ENCODE peak calls at places on chromosome 5, in six cellular contexts. N is mammary epithelial cell, Q is uterus, L is lower lobe of right lung, R is BE2C, Z is fibroblast of lung. S is an unnamed sample.

GRCh38 chr5:14687023-14687665 is 22.6 kb downstream of the OTULIN start:
- DNase-seq in N (peak; percentile 46), Q (no peak), L (no peak), R (no peak), Z (peak; percentile 66), S (no peak)

GRCh38 chr5:68711311-68712200 is 382.3 kb upstream of the SLC30A5 start:
- DNase-seq in N (no peak), Q (no peak), L (no peak), R (no peak), Z (no peak), S (no peak)

GRCh38 chr5:150111121-150111520 is 24.8 kb upstream of the CSF1R start:
- DNase-seq in N (no peak), Q (no peak), L (no peak), R (no peak), Z (no peak), S (no peak)

GRCh38 chr5:77080905-77081304 is 6.2 kb downstream of the ZBED3 start:
- DNase-seq in N (no peak), Q (no peak), L (no peak), R (no peak), Z (no peak), S (no peak)

GRCh38 chr5:96427823-96428222 is 5.2 kb downstream of the PCSK1 start:
- DNase-seq in N (no peak), Q (no peak), L (no peak), R (no peak), Z (peak; percentile 17), S (no peak)

GRCh38 chr5:74542477-74542876 is 98.1 kb downstream of the ENC1 start:
- DNase-seq in N (peak; percentile 81), Q (no peak), L (no peak), R (no peak), Z (peak; percentile 82), S (no peak)

GRCh38 chr5:111453290-111453689 is 59.0 kb downstream of the STARD4 start:
- DNase-seq in N (peak; percentile 23), Q (no peak), L (no peak), R (no peak), Z (peak; percentile 76), S (no peak)

GRCh38 chr5:109769597-109770291 is 80.0 kb downstream of the MAN2A1 start:
- DNase-seq in N (no peak), Q (no peak), L (no peak), R (no peak), Z (no peak), S (peak; percentile 53)

GRCh38 chr5:51414516-51414915 is 31.3 kb downstream of the ISL1 start:
- DNase-seq in N (peak; percentile 44), Q (no peak), L (no peak), R (no peak), Z (no peak), S (no peak)

GRCh38 chr5:92703991-92704390 is 877.0 kb downstream of the NR2F1-AS1 start:
- DNase-seq in N (no peak), Q (no peak), L (no peak), R (no peak), Z (peak; percentile 14), S (no peak)

GRCh38 chr5:166505546-166505945 is 1785.9 kb upstream of the WWC1 start:
- DNase-seq in N (no peak), Q (no peak), L (no peak), R (no peak), Z (peak; percentile 1), S (no peak)

GRCh38 chr5:1161108-1161831 is 40.1 kb upstream of the SLC6A19 start:
- DNase-seq in N (peak; percentile 98), Q (no peak), L (no peak), R (no peak), Z (peak; percentile 16), S (peak; percentile 9)

GRCh38 chr5:133384903-133385302 is 227.4 kb downstream of the FSTL4 start:
- DNase-seq in N (no peak), Q (no peak), L (no peak), R (no peak), Z (no peak), S (no peak)

GRCh38 chr5:132265336-132266030 is 8.0 kb downstream of the PDLIM4 start:
- DNase-seq in N (peak; percentile 94), Q (peak; percentile 89), L (no peak), R (no peak), Z (peak; percentile 94), S (peak; percentile 44)

GRCh38 chr5:1324301-1324700 is 20.6 kb downstream of the CLPTM1L start:
- DNase-seq in N (no peak), Q (peak; percentile 4), L (no peak), R (no peak), Z (no peak), S (no peak)

GRCh38 chr5:73450672-73451217 is 2.2 kb upstream of the FOXD1 start:
- DNase-seq in N (no peak), Q (no peak), L (no peak), R (no peak), Z (peak; percentile 52), S (no peak)

GRCh38 chr5:169688106-169688505 is 51.0 kb downstream of the DOCK2 start:
- DNase-seq in N (no peak), Q (no peak), L (no peak), R (no peak), Z (no peak), S (no peak)

GRCh38 chr5:14270212-14270702 is 127.1 kb downstream of the TRIO start:
- DNase-seq in N (peak; percentile 43), Q (peak; percentile 42), L (no peak), R (peak; percentile 59), Z (peak; percentile 71), S (peak; percentile 48)

GRCh38 chr5:14870347-14871083 is 1.1 kb downstream of the ANKH start:
- DNase-seq in N (no peak), Q (peak; percentile 19), L (no peak), R (no peak), Z (no peak), S (peak; percentile 55)

GRCh38 chr5:150734579-150735384 is 24.0 kb downstream of the DCTN4 start:
- DNase-seq in N (no peak), Q (no peak), L (peak; percentile 86), R (no peak), Z (no peak), S (peak; percentile 47)

GRCh38 chr5:94613583-94613982 is 4.8 kb downstream of the KIAA0825 start:
- DNase-seq in N (peak; percentile 17), Q (no peak), L (no peak), R (peak; percentile 18), Z (peak; percentile 1), S (no peak)

GRCh38 chr5:173743641-173744343 is 127.3 kb upstream of the BOD1 start:
- DNase-seq in N (no peak), Q (no peak), L (no peak), R (no peak), Z (no peak), S (no peak)

GRCh38 chr5:108700928-108701327 is 46.8 kb upstream of the FER start:
- DNase-seq in N (no peak), Q (no peak), L (no peak), R (no peak), Z (no peak), S (no peak)

GRCh38 chr5:33470544-33470943 is 29.8 kb downstream of the TARS1 start:
- DNase-seq in N (peak; percentile 31), Q (no peak), L (no peak), R (peak; percentile 23), Z (peak; percentile 58), S (no peak)

GRCh38 chr5:29005386-29005785 is 1967.0 kb upstream of the CDH9 start:
- DNase-seq in N (no peak), Q (no peak), L (no peak), R (peak; percentile 23), Z (no peak), S (no peak)

GRCh38 chr5:172542651-172543131 is 88.4 kb upstream of the SH3PXD2B start:
- DNase-seq in N (no peak), Q (peak; percentile 11), L (no peak), R (no peak), Z (no peak), S (no peak)

GRCh38 chr5:57338068-57338848 is 144.4 kb downstream of the ACTBL2 start:
- DNase-seq in N (peak; percentile 24), Q (no peak), L (no peak), R (peak; percentile 37), Z (peak; percentile 21), S (no peak)

GRCh38 chr5:137084016-137084415 is 415.1 kb downstream of the SPOCK1 start:
- DNase-seq in N (no peak), Q (no peak), L (no peak), R (no peak), Z (peak; percentile 41), S (no peak)

GRCh38 chr5:140926903-140927573 is 939 bp downstream of the PCDHAC1 start:
- DNase-seq in N (no peak), Q (peak; percentile 13), L (peak; percentile 54), R (peak; percentile 13), Z (peak; percentile 1), S (peak; percentile 54)
- H3K4me3 ChIP-seq in N (peak overlapping the region; percentile 80), Q (peak overlapping the region; percentile 50), L (peak overlapping the region; percentile 58), R (peak overlapping the region; percentile 78), Z (peak overlapping the region; percentile 41), S (peak overlapping the region; percentile 59)

GRCh38 chr5:179906795-179907569 is 715 bp downstream of the TBC1D9B start:
- DNase-seq in N (peak; percentile 40), Q (no peak), L (peak; percentile 60), R (peak; percentile 35), Z (peak; percentile 19), S (peak; percentile 34)

GRCh38 chr5:179909224-179909623 is 1.5 kb upstream of the TBC1D9B start:
- DNase-seq in N (no peak), Q (no peak), L (no peak), R (no peak), Z (no peak), S (no peak)

GRCh38 chr5:179906294-179906794 is 1.4 kb downstream of the TBC1D9B start:
- DNase-seq in N (no peak), Q (no peak), L (no peak), R (no peak), Z (no peak), S (no peak)

GRCh38 chr5:179908528-179908927 is 831 bp upstream of the TBC1D9B start:
- DNase-seq in N (no peak), Q (no peak), L (no peak), R (peak; percentile 44), Z (no peak), S (peak; percentile 48)

GRCh38 chr5:179907570-179908324 is at the start of gene TBC1D9B:
- DNase-seq in N (peak; percentile 60), Q (peak; percentile 65), L (peak; percentile 82), R (peak; percentile 70), Z (peak; percentile 43), S (peak; percentile 85)
- H3K4me3 ChIP-seq in N (peak within 1 kb of the TSS; percentile 94), Q (peak within 1 kb of the TSS; percentile 61), L (peak within 1 kb of the TSS; percentile 72), R (peak within 1 kb of the TSS; percentile 65), Z (peak within 1 kb of the TSS; percentile 76), S (peak within 1 kb of the TSS; percentile 73)

GRCh38 chr5:83011990-83012389 is 65.2 kb downstream of the TMEM167A start:
- DNase-seq in N (no peak), Q (no peak), L (no peak), R (no peak), Z (peak; percentile 13), S (no peak)
- H3K4me3 ChIP-seq in N (no peak overlapping the region), Q (no peak overlapping the region), L (no peak overlapping the region), R (no peak overlapping the region), Z (no peak overlapping the region), S (no peak overlapping the region)

DNA sequence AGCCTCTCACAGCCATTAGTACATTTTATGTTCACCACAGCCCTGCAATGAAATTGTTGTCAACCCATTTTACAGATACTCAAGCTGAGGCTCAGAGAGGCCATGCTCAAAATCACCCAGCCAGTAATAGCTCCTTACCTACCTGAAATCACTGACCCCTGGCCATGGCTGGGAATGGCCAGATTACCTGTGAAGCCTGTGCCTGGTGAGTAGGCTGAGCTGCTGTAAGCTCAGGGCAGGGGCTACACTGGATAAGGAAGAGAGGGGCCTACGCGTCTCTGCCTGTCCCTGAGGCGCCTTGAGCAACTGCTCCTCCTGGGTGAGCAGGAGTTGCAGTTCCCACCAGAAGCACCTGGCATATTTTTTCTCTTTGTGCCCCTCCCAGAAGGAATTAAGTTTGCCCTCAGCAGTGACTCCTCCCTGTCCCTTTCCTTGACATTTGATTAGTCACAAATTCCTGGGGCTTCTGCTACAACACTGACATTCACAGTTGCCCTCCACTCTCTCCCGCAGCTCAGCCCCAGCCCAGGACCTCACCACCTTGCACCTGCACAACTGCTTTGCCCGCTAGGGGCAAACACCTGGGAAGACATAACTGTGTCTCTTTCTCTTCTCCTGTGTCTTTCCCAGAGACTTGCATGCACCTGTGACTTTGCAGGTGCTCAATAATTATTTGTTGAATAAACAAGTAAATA is 5.7 kb downstream of the CLTB start:
- DNase-seq in N (peak; percentile 68), Q (no peak), L (no peak), R (no peak), Z (no peak), S (no peak)
- H3K4me3 ChIP-seq in N (no peak overlapping the region), Q (no peak overlapping the region), L (no peak overlapping the region), R (no peak overlapping the region), Z (no peak overlapping the region), S (no peak overlapping the region)

S was measured in psoas muscle.